ENCODE peak calls at places on chromosomes 5 and 9, in nine cellular contexts. One of them, this sample, is unnamed.
A peak's percentile ranks its signal among the peaks of the same experiment; 100 is the strongest.

GRCh38 chr5:142473038-142473437 is 148.2 kb upstream of the SPRY4 start:
- DNase-seq in germinal center: no peak
- DNase-seq in neuronal stem cell: no peak
- DNase-seq in CD8-positive, alpha-beta memory T cell: no peak
- DNase-seq in IMR-90: no peak
- DNase-seq in WTC11: no peak
- DNase-seq in heart left ventricle: no peak
- DNase-seq in M059J: no peak
- DNase-seq in GM06990: no peak
- DNase-seq in this sample: no peak

GRCh38 chr5:150116667-150117395 is 30.5 kb upstream of the CSF1R start:
- DNase-seq in germinal center: no peak
- DNase-seq in heart left ventricle: no peak
- DNase-seq in WTC11: no peak
- DNase-seq in IMR-90: peak; percentile 27
- DNase-seq in GM06990: no peak
- DNase-seq in M059J: peak; percentile 74
- DNase-seq in neuronal stem cell: no peak
- DNase-seq in CD8-positive, alpha-beta memory T cell: no peak
- DNase-seq in this sample: no peak

GRCh38 chr5:102975457-102976182 is 144.3 kb downstream of the GIN1 start:
- DNase-seq in neuronal stem cell: no peak
- DNase-seq in germinal center: no peak
- DNase-seq in WTC11: no peak
- DNase-seq in GM06990: no peak
- DNase-seq in CD8-positive, alpha-beta memory T cell: no peak
- DNase-seq in IMR-90: peak; percentile 89
- DNase-seq in heart left ventricle: no peak
- DNase-seq in M059J: peak; percentile 14
- DNase-seq in this sample: peak; percentile 75

GRCh38 chr9:28389411-28389810 is 816.1 kb upstream of the C9orf72 start:
- DNase-seq in neuronal stem cell: no peak
- DNase-seq in CD8-positive, alpha-beta memory T cell: no peak
- DNase-seq in M059J: no peak
- DNase-seq in GM06990: no peak
- DNase-seq in germinal center: no peak
- DNase-seq in heart left ventricle: no peak
- DNase-seq in WTC11: no peak
- DNase-seq in IMR-90: no peak
- DNase-seq in this sample: no peak

GRCh38 chr5:172110260-172110815 is 77.7 kb downstream of the STK10 start:
- DNase-seq in neuronal stem cell: no peak
- DNase-seq in IMR-90: no peak
- DNase-seq in germinal center: no peak
- DNase-seq in heart left ventricle: no peak
- DNase-seq in M059J: no peak
- DNase-seq in WTC11: no peak
- DNase-seq in GM06990: no peak
- DNase-seq in CD8-positive, alpha-beta memory T cell: no peak
- DNase-seq in this sample: no peak

GRCh38 chr5:169139381-169140125 is 161.4 kb downstream of the SLIT3 start:
- DNase-seq in neuronal stem cell: no peak
- DNase-seq in GM06990: no peak
- DNase-seq in IMR-90: no peak
- DNase-seq in heart left ventricle: no peak
- DNase-seq in CD8-positive, alpha-beta memory T cell: no peak
- DNase-seq in WTC11: no peak
- DNase-seq in germinal center: no peak
- DNase-seq in M059J: no peak
- DNase-seq in this sample: no peak

GRCh38 chr5:88861213-88861612 is 21.8 kb downstream of the MEF2C start:
- DNase-seq in M059J: no peak
- DNase-seq in germinal center: no peak
- DNase-seq in WTC11: no peak
- DNase-seq in GM06990: no peak
- DNase-seq in CD8-positive, alpha-beta memory T cell: no peak
- DNase-seq in neuronal stem cell: no peak
- DNase-seq in IMR-90: no peak
- DNase-seq in heart left ventricle: no peak
- DNase-seq in this sample: no peak

GRCh38 chr5:42929871-42930270 is 110.2 kb downstream of the ANXA2R start:
- DNase-seq in M059J: peak; percentile 29
- DNase-seq in IMR-90: peak; percentile 52
- DNase-seq in germinal center: no peak
- DNase-seq in neuronal stem cell: no peak
- DNase-seq in CD8-positive, alpha-beta memory T cell: no peak
- DNase-seq in WTC11: no peak
- DNase-seq in GM06990: no peak
- DNase-seq in heart left ventricle: no peak
- DNase-seq in this sample: no peak

GRCh38 chr5:134136221-134136631 is 21.7 kb downstream of the TCF7 start:
- DNase-seq in germinal center: no peak
- DNase-seq in CD8-positive, alpha-beta memory T cell: peak; percentile 21
- DNase-seq in IMR-90: no peak
- DNase-seq in neuronal stem cell: no peak
- DNase-seq in WTC11: no peak
- DNase-seq in M059J: no peak
- DNase-seq in GM06990: no peak
- DNase-seq in heart left ventricle: no peak
- DNase-seq in this sample: no peak

GRCh38 chr5:97425511-97425910 is 242.5 kb upstream of the RIOK2 start:
- DNase-seq in germinal center: no peak
- DNase-seq in neuronal stem cell: peak; percentile 8
- DNase-seq in CD8-positive, alpha-beta memory T cell: no peak
- DNase-seq in GM06990: no peak
- DNase-seq in WTC11: peak; percentile 55
- DNase-seq in IMR-90: peak; percentile 16
- DNase-seq in M059J: peak; percentile 4
- DNase-seq in heart left ventricle: no peak
- DNase-seq in this sample: no peak

GRCh38 chr5:78287833-78288232 is 6.7 kb downstream of the AP3B1 start:
- DNase-seq in CD8-positive, alpha-beta memory T cell: no peak
- DNase-seq in WTC11: no peak
- DNase-seq in M059J: peak; percentile 77
- DNase-seq in IMR-90: peak; percentile 84
- DNase-seq in GM06990: no peak
- DNase-seq in heart left ventricle: no peak
- DNase-seq in germinal center: no peak
- DNase-seq in neuronal stem cell: no peak
- DNase-seq in this sample: peak; percentile 79

GRCh38 chr9:72526901-72527800 is 5.7 kb downstream of the TMC1 start:
- DNase-seq in CD8-positive, alpha-beta memory T cell: peak; percentile 86
- DNase-seq in WTC11: peak; percentile 57
- DNase-seq in germinal center: no peak
- DNase-seq in IMR-90: peak; percentile 93
- DNase-seq in heart left ventricle: peak; percentile 44
- DNase-seq in M059J: peak; percentile 99
- DNase-seq in neuronal stem cell: peak; percentile 62
- DNase-seq in GM06990: peak; percentile 61
- DNase-seq in this sample: peak; percentile 97

GRCh38 chr9:128192601-128193371 is 1.4 kb upstream of the CIZ1 start:
- DNase-seq in GM06990: peak; percentile 41
- DNase-seq in CD8-positive, alpha-beta memory T cell: peak; percentile 62
- DNase-seq in neuronal stem cell: no peak
- DNase-seq in germinal center: peak; percentile 54
- DNase-seq in WTC11: peak; percentile 30
- DNase-seq in IMR-90: peak; percentile 60
- DNase-seq in heart left ventricle: peak; percentile 87
- DNase-seq in M059J: no peak
- DNase-seq in this sample: no peak

GRCh38 chr9:101977614-101978210 is 239.3 kb upstream of the GRIN3A start:
- DNase-seq in M059J: peak; percentile 3
- DNase-seq in germinal center: no peak
- DNase-seq in WTC11: no peak
- DNase-seq in GM06990: peak; percentile 1
- DNase-seq in CD8-positive, alpha-beta memory T cell: no peak
- DNase-seq in heart left ventricle: no peak
- DNase-seq in neuronal stem cell: no peak
- DNase-seq in IMR-90: peak; percentile 12
- DNase-seq in this sample: peak; percentile 14

GRCh38 chr9:138045541-138046490 is 168.2 kb downstream of the CACNA1B start:
- DNase-seq in CD8-positive, alpha-beta memory T cell: no peak
- DNase-seq in GM06990: no peak
- DNase-seq in WTC11: no peak
- DNase-seq in M059J: no peak
- DNase-seq in heart left ventricle: no peak
- DNase-seq in germinal center: no peak
- DNase-seq in IMR-90: no peak
- DNase-seq in neuronal stem cell: no peak
- DNase-seq in this sample: no peak

GRCh38 chr5:98463222-98463621 is 310.2 kb upstream of the RGMB start:
- DNase-seq in CD8-positive, alpha-beta memory T cell: no peak
- DNase-seq in WTC11: no peak
- DNase-seq in germinal center: no peak
- DNase-seq in IMR-90: no peak
- DNase-seq in heart left ventricle: no peak
- DNase-seq in neuronal stem cell: no peak
- DNase-seq in M059J: no peak
- DNase-seq in GM06990: no peak
- DNase-seq in this sample: no peak

GRCh38 chr5:176656467-176656990 is 9.2 kb downstream of the TSPAN17 start:
- DNase-seq in neuronal stem cell: no peak
- DNase-seq in IMR-90: no peak
- DNase-seq in WTC11: no peak
- DNase-seq in M059J: no peak
- DNase-seq in CD8-positive, alpha-beta memory T cell: no peak
- DNase-seq in germinal center: no peak
- DNase-seq in GM06990: no peak
- DNase-seq in heart left ventricle: no peak
- DNase-seq in this sample: no peak

GRCh38 chr9:4293293-4293931 is 6.5 kb downstream of the GLIS3 start:
- DNase-seq in CD8-positive, alpha-beta memory T cell: no peak
- DNase-seq in GM06990: no peak
- DNase-seq in M059J: peak; percentile 98
- DNase-seq in WTC11: no peak
- DNase-seq in neuronal stem cell: no peak
- DNase-seq in germinal center: no peak
- DNase-seq in heart left ventricle: no peak
- DNase-seq in IMR-90: peak; percentile 97
- DNase-seq in this sample: peak; percentile 98

GRCh38 chr9:36833954-36834353 is 200.1 kb downstream of the PAX5 start:
- DNase-seq in GM06990: no peak
- DNase-seq in neuronal stem cell: no peak
- DNase-seq in heart left ventricle: no peak
- DNase-seq in IMR-90: no peak
- DNase-seq in CD8-positive, alpha-beta memory T cell: no peak
- DNase-seq in WTC11: peak; percentile 49
- DNase-seq in M059J: no peak
- DNase-seq in germinal center: no peak
- DNase-seq in this sample: no peak